ENCODE peak calls at places on chromosomes 6 and 20, in nine cellular contexts. G is stomach; L is lung; Q is neural progenitor cell; O is aorta; N is cardiac muscle cell; K is CD8-positive, alpha-beta memory T cell; R is transverse colon; C is tibial artery. B is an unnamed sample. For H3K4me1 and H3K27me3, the result is how much of the 10 kb centered on the place peaks cover.

GRCh38 chr6:149843051-149843633 is 21.0 kb downstream of the LRP11 start:
- DNase-seq in G (no peak), L (no peak), Q (no peak), O (no peak), N (no peak), K (no peak), R (no peak), C (no peak), B (peak)

GRCh38 chr6:142300758-142301251 is 1.0 kb upstream of the ADGRG6 start:
- DNase-seq in G (peak), L (peak), Q (peak), O (no peak), N (peak), K (no peak), R (peak), C (no peak), B (peak)

GRCh38 chr20:33234050-33234449 is 1.7 kb upstream of the BPIFA1 start:
- DNase-seq in G (no peak), L (no peak), Q (no peak), O (no peak), N (no peak), K (no peak), R (no peak), C (no peak), B (no peak)

GRCh38 chr20:58790440-58790839 is 60.3 kb downstream of the GNAS-AS1 start:
- DNase-seq in G (no peak), L (no peak), Q (no peak), O (peak), N (no peak), K (no peak), R (no peak), C (no peak), B (no peak)

GRCh38 chr6:68313911-68314310 is 321.2 kb upstream of the ADGRB3 start:
- DNase-seq in G (no peak), L (no peak), Q (peak), O (no peak), N (peak), K (no peak), R (no peak), C (no peak), B (no peak)

GRCh38 chr6:144675231-144675861 is 390.2 kb downstream of the UTRN start:
- DNase-seq in G (no peak), L (peak), Q (no peak), O (no peak), N (no peak), K (peak), R (peak), C (peak), B (peak)

GRCh38 chr6:98871057-98871456 is 36.7 kb downstream of the POU3F2 start:
- DNase-seq in G (no peak), L (no peak), Q (no peak), O (no peak), N (no peak), K (no peak), R (no peak), C (no peak), B (peak)

GRCh38 chr6:15389759-15390723 is 144.2 kb downstream of the JARID2 start:
- DNase-seq in G (no peak), L (no peak), Q (peak), O (no peak), N (peak), K (no peak), R (no peak), C (no peak), B (no peak)

GRCh38 chr6:47392251-47392650 is 82.5 kb upstream of the TNFRSF21 start:
- DNase-seq in G (no peak), L (no peak), Q (no peak), O (no peak), N (no peak), K (no peak), R (no peak), C (no peak), B (no peak)

GRCh38 chr6:142009647-142010046 is 123.1 kb upstream of the GJE1 start:
- DNase-seq in G (no peak), L (no peak), Q (no peak), O (no peak), N (peak), K (no peak), R (no peak), C (no peak), B (no peak)

GRCh38 chr20:50693001-50693400 is 1.7 kb upstream of the RIPOR3 start:
- DNase-seq in G (no peak), L (no peak), Q (no peak), O (no peak), N (no peak), K (no peak), R (no peak), C (no peak), B (no peak)

GRCh38 chr6:13101409-13101808 is 226.9 kb downstream of the TBC1D7 start:
- DNase-seq in G (no peak), L (no peak), Q (no peak), O (no peak), N (no peak), K (no peak), R (no peak), C (no peak), B (no peak)
- H3K4me1 ChIP-seq in G (under half), L (under half), Q (under half), O (under half), N (under half), K (under half), R (under half), C (under half), B (under half)

GRCh38 chr20:53463101-53463972 is 130.3 kb downstream of the ZNF217 start:
- DNase-seq in G (no peak), L (no peak), Q (no peak), O (no peak), N (no peak), K (no peak), R (no peak), C (no peak), B (no peak)
- H3K27me3 ChIP-seq in G (under half), L (under half), Q (under half), O (under half), N (under half), K (under half), R (under half), C (under half), B (under half)

DNA sequence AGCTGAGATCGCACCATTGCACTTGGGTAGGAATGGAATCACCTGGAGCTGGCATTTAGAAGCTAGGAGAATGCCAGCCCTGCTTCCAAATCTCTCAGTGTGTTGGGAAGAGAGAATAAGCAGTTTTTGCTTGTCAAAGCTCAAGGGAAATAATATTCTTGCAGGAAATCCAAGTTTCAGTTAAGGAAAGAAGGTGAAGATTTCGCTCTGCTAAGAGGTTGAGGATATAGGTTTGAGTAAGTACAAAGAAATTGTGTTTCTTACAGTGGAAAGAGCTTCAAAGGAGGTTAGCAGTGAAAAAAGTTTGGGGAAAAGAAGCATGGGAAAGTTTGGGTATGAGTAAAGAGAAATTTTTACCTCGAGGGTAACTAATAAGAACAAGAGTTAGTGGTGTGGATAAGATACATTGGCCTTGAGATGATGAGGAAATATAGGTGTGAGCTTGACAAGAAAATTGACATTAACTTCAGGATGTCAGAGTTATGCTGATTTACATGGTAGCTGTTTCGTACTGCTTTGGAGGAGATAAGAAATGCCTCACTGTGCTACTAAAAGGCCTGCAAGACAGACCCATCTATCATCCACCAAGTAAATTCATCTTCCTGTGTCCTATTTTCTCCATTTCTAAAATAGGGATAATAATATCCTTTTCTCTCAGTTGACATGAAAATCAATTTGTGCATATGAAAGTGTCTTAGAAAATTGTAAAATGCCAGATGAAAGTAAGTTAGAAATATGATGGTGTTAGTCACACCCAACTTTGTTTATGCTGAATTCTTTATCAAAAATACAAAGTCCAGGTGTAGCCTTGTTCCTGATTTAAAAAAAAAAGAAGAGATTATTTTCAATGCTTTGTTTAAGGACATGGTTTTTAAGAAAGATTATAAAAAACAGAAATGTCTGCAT is 12.8 kb upstream of the HINT3 start:
- DNase-seq in G (no peak), L (no peak), Q (no peak), O (no peak), N (no peak), K (no peak), R (no peak), C (no peak), B (no peak)
- H3K4me3 ChIP-seq in G (no peak), L (no peak), Q (no peak), O (no peak), N (no peak), K (no peak), R (no peak), C (no peak), B (no peak)

DNA sequence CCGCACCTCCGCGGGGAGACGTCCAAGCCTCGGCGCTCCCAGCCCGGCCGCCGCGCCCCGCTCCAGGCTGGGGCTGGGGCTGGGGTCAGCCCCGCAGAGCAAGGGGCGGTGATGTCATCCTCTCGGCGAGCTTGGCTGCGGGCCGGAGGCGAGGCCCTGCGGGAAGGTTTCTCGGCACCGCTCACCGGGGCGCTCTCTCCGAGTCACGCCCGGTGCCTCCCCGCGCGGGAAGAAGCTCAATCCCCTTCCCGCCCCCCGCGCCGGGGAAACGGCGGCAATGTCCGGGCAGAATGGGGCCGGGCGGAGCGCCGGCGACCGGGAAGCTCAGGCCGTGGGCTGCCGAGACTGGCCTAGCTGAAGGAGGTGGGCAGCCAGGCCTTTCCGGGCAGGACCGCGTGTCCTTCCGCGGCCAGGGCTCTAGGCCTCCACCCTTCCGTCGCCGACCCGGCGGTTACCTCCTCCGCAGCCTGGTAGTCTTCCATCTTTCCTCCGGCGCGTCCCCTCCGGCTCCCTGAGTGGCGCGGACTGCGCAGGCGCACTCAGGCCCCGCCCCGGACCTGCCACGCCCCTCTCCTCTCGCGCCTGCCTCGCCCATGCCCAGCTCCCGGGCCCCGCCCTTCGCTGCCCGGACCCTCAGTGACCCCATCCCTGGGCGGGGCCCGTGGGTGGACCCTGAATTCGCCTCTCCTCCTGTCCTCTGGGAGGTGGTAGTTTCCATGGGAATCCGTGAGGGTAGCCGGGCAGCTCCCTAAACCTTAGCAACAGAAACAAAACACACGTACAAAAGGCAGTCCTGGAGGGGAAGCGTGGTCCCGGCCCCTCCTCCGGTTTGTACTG is at the start of gene DYNLT1:
- DNase-seq in G (peak), L (peak), Q (peak), O (peak), N (peak), K (peak), R (peak), C (peak), B (peak)
- H3K4me1 ChIP-seq in G (under half), L (under half), Q (under half), O (under half), N (half or more), K (half or more), R (under half), C (half or more), B (under half)

DNA sequence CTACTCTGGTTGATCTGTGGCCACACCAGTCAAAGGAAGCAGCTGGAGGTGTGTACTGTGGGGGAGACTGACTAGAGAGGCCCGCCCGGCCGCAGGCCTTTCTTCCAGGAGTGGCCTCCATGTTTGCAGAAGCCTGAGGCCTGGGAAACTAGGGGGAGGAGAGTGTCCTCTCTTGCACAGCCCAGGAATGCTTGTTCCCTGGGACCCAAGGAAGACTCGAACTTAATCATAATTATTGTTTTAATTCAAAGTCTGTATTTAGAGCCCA is 23.1 kb downstream of the BNIP5 start:
- DNase-seq in G (no peak), L (no peak), Q (no peak), O (peak), N (no peak), K (no peak), R (no peak), C (no peak), B (no peak)
- H3K27me3 ChIP-seq in G (under half), L (under half), Q (under half), O (under half), N (under half), K (under half), R (under half), C (under half), B (under half)

GRCh38 chr6:33075208-33075567 is 602 bp upstream of the HLA-DPB1 start:
- DNase-seq in G (no peak), L (no peak), Q (no peak), O (no peak), N (no peak), K (no peak), R (no peak), C (no peak), B (no peak)

GRCh38 chr6:33076406-33076934 is 680 bp downstream of the HLA-DPB1 start:
- DNase-seq in G (no peak), L (no peak), Q (no peak), O (no peak), N (no peak), K (no peak), R (no peak), C (no peak), B (no peak)

GRCh38 chr6:33077908-33078307 is 2.1 kb downstream of the HLA-DPB1 start:
- DNase-seq in G (no peak), L (no peak), Q (no peak), O (no peak), N (no peak), K (no peak), R (no peak), C (no peak), B (no peak)

GRCh38 chr6:33073431-33073871 is at the start of gene HLA-DPA1:
- DNase-seq in G (peak), L (peak), Q (no peak), O (no peak), N (peak), K (peak), R (peak), C (peak), B (peak)

DNA sequence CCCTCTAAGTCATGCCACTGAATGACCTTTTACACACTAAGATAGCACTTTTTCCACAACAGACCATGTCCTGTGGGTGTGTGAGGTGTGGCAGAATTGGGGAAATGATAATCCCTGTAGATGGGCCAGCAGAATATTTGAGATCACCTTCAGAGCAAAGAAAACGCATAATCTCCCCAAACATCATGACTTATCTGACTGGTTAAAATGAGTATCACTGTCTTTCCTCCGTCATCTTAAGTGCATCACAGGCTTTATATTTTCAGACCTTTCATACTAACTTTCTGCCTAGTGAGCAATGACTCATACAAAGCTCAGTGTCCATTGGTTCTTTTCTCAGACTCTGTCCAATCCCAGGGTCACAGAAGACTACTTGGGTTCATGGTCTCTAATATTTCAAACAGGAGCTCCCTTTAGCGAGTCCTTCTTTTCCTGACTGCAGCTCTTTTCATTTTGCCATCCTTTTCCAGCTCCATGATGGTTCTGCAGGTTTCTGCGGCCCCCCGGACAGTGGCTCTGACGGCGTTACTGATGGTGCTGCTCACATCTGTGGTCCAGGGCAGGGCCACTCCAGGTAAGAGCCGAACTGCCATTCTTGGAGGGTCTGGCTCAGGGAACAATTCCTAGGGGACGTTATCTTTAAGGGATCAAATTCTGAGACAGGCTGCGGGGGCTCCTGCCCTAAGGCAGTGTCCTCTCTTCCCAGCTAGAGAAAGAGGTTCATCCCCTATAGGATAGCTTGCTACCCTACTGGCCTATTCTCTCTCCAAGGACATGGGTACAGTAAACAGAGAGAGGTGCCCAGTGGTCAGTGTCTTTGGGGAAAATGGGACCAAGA is at the start of gene HLA-DPB1:
- DNase-seq in G (no peak), L (no peak), Q (peak), O (no peak), N (peak), K (peak), R (no peak), C (no peak), B (no peak)
- H3K4me3 ChIP-seq in G (peak), L (peak), Q (no peak), O (no peak), N (no peak), K (peak), R (peak), C (peak), B (no peak)

GRCh38 chr20:63733117-63733516 is 3.3 kb upstream of the LIME1 start:
- DNase-seq in G (no peak), L (no peak), Q (no peak), O (no peak), N (no peak), K (no peak), R (no peak), C (no peak), B (no peak)

GRCh38 chr20:63733579-63734081 is 2.8 kb upstream of the LIME1 start:
- DNase-seq in G (no peak), L (no peak), Q (no peak), O (no peak), N (no peak), K (no peak), R (no peak), C (no peak), B (no peak)

GRCh38 chr20:63734946-63735858 is 1.3 kb upstream of the LIME1 start:
- DNase-seq in G (no peak), L (no peak), Q (no peak), O (peak), N (no peak), K (no peak), R (no peak), C (no peak), B (peak)

GRCh38 chr20:63735859-63736718 is at the start of gene LIME1:
- DNase-seq in G (peak), L (no peak), Q (no peak), O (peak), N (no peak), K (peak), R (peak), C (no peak), B (peak)

DNA sequence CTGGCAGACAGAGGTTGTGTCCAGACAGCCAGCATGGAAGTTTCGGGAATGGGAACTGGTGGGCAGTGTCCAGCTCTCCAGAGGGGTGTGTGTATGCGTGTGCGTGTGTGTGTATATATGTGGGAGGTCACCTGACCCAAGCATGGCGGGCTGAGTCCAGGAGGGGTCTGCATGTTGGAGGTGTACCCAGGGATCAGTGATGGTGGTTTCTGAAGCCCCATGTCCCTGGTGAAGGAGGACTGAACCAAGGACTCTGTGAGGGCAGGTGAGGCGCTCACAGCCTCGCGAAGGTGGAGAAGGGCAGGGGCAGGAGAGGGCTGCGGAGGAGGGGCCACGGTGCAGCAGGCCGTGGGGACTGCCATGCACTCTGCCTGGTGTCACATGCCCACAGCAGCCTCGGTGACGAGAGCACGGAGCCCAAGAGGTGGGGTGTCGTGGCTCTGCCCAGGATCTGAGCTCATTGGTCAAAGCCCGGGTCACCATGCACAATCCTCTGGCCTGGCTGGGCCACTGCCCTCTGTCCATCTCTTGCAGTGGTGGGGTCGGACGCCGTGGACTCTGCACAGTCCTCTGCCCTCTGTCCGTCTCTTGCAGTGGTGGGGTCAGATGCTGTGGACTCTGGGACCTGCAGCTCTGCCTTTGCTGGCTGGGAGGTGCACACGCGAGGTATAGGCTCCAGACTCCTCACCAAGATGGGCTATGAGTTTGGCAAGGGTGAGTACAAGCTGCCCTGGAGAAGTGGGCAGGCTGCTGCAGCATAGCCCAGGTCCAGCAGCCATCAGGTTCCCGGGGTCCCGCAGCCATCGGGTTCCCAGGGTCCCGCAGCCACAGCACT is 2.1 kb upstream of the LIME1 start:
- DNase-seq in G (no peak), L (no peak), Q (no peak), O (no peak), N (no peak), K (no peak), R (no peak), C (no peak), B (no peak)
- H3K4me1 ChIP-seq in G (under half), L (under half), Q (under half), O (under half), N (under half), K (half or more), R (under half), C (under half), B (under half)

B was measured in adrenal gland.